ENCODE peak calls at places on chromosomes 3 and 15, in eight cellular contexts. Q is NCI-H524, P is fibroblast of lung, J is HuH-7.5, S is tibial nerve, X is GM23338, I is left ventricle myocardium superior, F is IMR-90. W is an unnamed sample.
A peak's percentile ranks its signal among the peaks of the same experiment; 100 is the strongest.

GRCh38 chr15:43939070-43939469 is 112.3 kb downstream of the WDR76 start:
- DNase-seq in Q (peak; percentile 52), P (peak; percentile 42), J (no peak), S (no peak), X (peak; percentile 59), I (no peak), F (peak; percentile 33), W (peak; percentile 38)

GRCh38 chr3:126549861-126550487 is 8.8 kb downstream of the C3orf22 start:
- DNase-seq in Q (no peak), P (no peak), J (no peak), S (no peak), X (no peak), I (no peak), F (no peak), W (no peak)

GRCh38 chr3:129046037-129046731 is 14.4 kb upstream of the GP9 start:
- DNase-seq in Q (no peak), P (no peak), J (no peak), S (no peak), X (peak; percentile 91), I (no peak), F (no peak), W (no peak)

GRCh38 chr3:112350181-112350825 is 17.3 kb downstream of the CD200 start:
- DNase-seq in Q (peak; percentile 93), P (no peak), J (no peak), S (no peak), X (no peak), I (no peak), F (no peak), W (no peak)

GRCh38 chr15:87365221-87365620 is 891.3 kb downstream of the NTRK3 start:
- DNase-seq in Q (no peak), P (peak; percentile 57), J (no peak), S (no peak), X (no peak), I (no peak), F (peak; percentile 69), W (peak; percentile 82)

GRCh38 chr15:45594835-45595530 is 7.8 kb downstream of the BLOC1S6 start:
- DNase-seq in Q (no peak), P (no peak), J (no peak), S (no peak), X (no peak), I (no peak), F (no peak), W (no peak)

GRCh38 chr3:25297667-25298585 is 130.1 kb upstream of the RARB start:
- DNase-seq in Q (no peak), P (peak; percentile 58), J (no peak), S (no peak), X (peak; percentile 28), I (no peak), F (no peak), W (no peak)

GRCh38 chr3:155748611-155749365 is 3.9 kb upstream of the PLCH1 start:
- DNase-seq in Q (peak; percentile 64), P (no peak), J (no peak), S (no peak), X (no peak), I (no peak), F (no peak), W (peak; percentile 32)

GRCh38 chr3:10466186-10466585 is 39.2 kb downstream of the ATP2B2 start:
- DNase-seq in Q (no peak), P (no peak), J (no peak), S (no peak), X (no peak), I (no peak), F (no peak), W (no peak)

W was measured in HCEC 1CT.